ENCODE peak calls at places on chromosomes 16 and 17, in six cellular contexts. B is AML-193, R is esophagus muscularis mucosa, O is Kasumi-1, N is hypothalamus, V is HT-29. J is an unnamed sample.

GRCh38 chr17:71511266-71511995 is 609.4 kb upstream of the SOX9 start:
- DNase-seq in V (no peak), O (no peak), B (no peak), N (no peak), R (no peak), J (no peak)

GRCh38 chr16:1033128-1033679 is 39.3 kb upstream of the SSTR5 start:
- DNase-seq in B (no peak), N (no peak), O (no peak), V (no peak), R (no peak), J (no peak)

GRCh38 chr16:30030841-30031413 is at the start of gene TLCD3B:
- DNase-seq in R (no peak), O (no peak), B (no peak), N (peak; percentile 17), V (no peak), J (peak; percentile 57)

GRCh38 chr17:39757931-39758873 is 20.5 kb downstream of the GRB7 start:
- DNase-seq in R (no peak), N (no peak), O (no peak), V (no peak), B (peak; percentile 9), J (peak; percentile 68)

GRCh38 chr16:76583466-76583865 is 306.3 kb downstream of the CNTNAP4 start:
- DNase-seq in V (peak; percentile 7), O (no peak), N (no peak), R (no peak), B (no peak), J (no peak)

GRCh38 chr16:47780213-47780612 is 319.1 kb downstream of the PHKB start:
- DNase-seq in V (no peak), R (no peak), O (no peak), N (no peak), B (no peak), J (no peak)

GRCh38 chr16:22847100-22847499 is 33.1 kb downstream of the HS3ST2 start:
- DNase-seq in N (no peak), O (no peak), B (no peak), R (peak; percentile 55), V (no peak), J (no peak)

GRCh38 chr16:79629003-79629402 is 28.5 kb upstream of the MAF start:
- DNase-seq in O (no peak), B (no peak), N (no peak), V (no peak), R (no peak), J (no peak)

J was measured in islet precursor cell.